ENCODE peak calls at places on chromosomes 4 and X, in eight cellular contexts. C is IMR-90, M is HepG2, Y is cardiac muscle cell, E is thoracic aorta, J is fibroblast of lung, O is spleen, S is hepatocyte. K is an unnamed sample.

GRCh38 chr4:139607302-139608060 is 51.5 kb upstream of the SETD7 start:
- DNase-seq in C (no peak), M (no peak), Y (no peak), E (no peak), J (no peak), O (no peak), S (no peak), K (no peak)

GRCh38 chrX:24574743-24575142 is 72.4 kb downstream of the PCYT1B start:
- DNase-seq in C (no peak), M (no peak), Y (no peak), E (no peak), J (no peak), O (no peak), S (no peak), K (no peak)

GRCh38 chr4:1611501-1611870 is 72.6 kb downstream of the FAM53A start:
- DNase-seq in C (no peak), M (no peak), Y (no peak), E (no peak), J (no peak), O (peak; percentile 71), S (no peak), K (no peak)

GRCh38 chrX:130085551-130085986 is 24.7 kb downstream of the ELF4 start:
- DNase-seq in C (peak; percentile 16), M (no peak), Y (peak; percentile 39), E (no peak), J (peak; percentile 21), O (no peak), S (no peak), K (no peak)

GRCh38 chrX:106611682-106612402 is at the start of gene RADX:
- DNase-seq in C (peak; percentile 45), M (peak; percentile 58), Y (peak; percentile 71), E (peak; percentile 24), J (peak; percentile 75), O (peak; percentile 95), S (peak; percentile 89), K (peak; percentile 32)

GRCh38 chr4:105280338-105280809 is 133.7 kb downstream of the TET2 start:
- DNase-seq in C (peak; percentile 97), M (no peak), Y (peak; percentile 93), E (no peak), J (peak; percentile 99), O (no peak), S (no peak), K (peak; percentile 53)

GRCh38 chr4:70958681-70959080 is 34.8 kb upstream of the DCK start:
- DNase-seq in C (peak; percentile 89), M (no peak), Y (peak; percentile 21), E (no peak), J (peak; percentile 96), O (no peak), S (no peak), K (no peak)

GRCh38 chr4:103934178-103934789 is 214.5 kb upstream of the TACR3 start:
- DNase-seq in C (peak; percentile 28), M (peak; percentile 41), Y (peak; percentile 58), E (no peak), J (peak; percentile 17), O (no peak), S (peak; percentile 78), K (no peak)

GRCh38 chrX:47863187-47863586 is 26.5 kb downstream of the ZNF81 start:
- DNase-seq in C (no peak), M (no peak), Y (no peak), E (no peak), J (no peak), O (no peak), S (no peak), K (no peak)

GRCh38 chr4:126375462-126376054 is 1060.8 kb downstream of the FAT4 start:
- DNase-seq in C (no peak), M (no peak), Y (peak; percentile 9), E (no peak), J (peak; percentile 12), O (no peak), S (no peak), K (no peak)

GRCh38 chr4:118356731-118357130 is 3.9 kb upstream of the PRSS12 start:
- DNase-seq in C (peak; percentile 37), M (no peak), Y (no peak), E (no peak), J (no peak), O (no peak), S (no peak), K (peak; percentile 30)

GRCh38 chr4:89111833-89112563 is 665 bp downstream of the TIGD2 start:
- DNase-seq in C (peak; percentile 95), M (peak; percentile 97), Y (peak; percentile 97), E (no peak), J (peak; percentile 88), O (no peak), S (peak; percentile 80), K (peak; percentile 95)

GRCh38 chrX:54530358-54530900 is 410 bp downstream of the GNL3L start:
- DNase-seq in C (no peak), M (no peak), Y (no peak), E (no peak), J (no peak), O (no peak), S (no peak), K (no peak)

GRCh38 chr4:174520655-174521054 is 1.6 kb downstream of the HPGD start:
- DNase-seq in C (no peak), M (no peak), Y (no peak), E (no peak), J (no peak), O (no peak), S (no peak), K (no peak)

GRCh38 chr4:20995591-20995990 is 295.3 kb downstream of the PACRGL start:
- DNase-seq in C (no peak), M (no peak), Y (no peak), E (no peak), J (no peak), O (no peak), S (no peak), K (no peak)

GRCh38 chrX:115894087-115894486 is 276.5 kb upstream of the AGTR2 start:
- DNase-seq in C (peak; percentile 33), M (peak; percentile 63), Y (peak; percentile 13), E (no peak), J (peak; percentile 9), O (no peak), S (no peak), K (no peak)

GRCh38 chrX:133958997-133959688 is 26.3 kb downstream of the GPC3 start:
- DNase-seq in C (no peak), M (no peak), Y (peak; percentile 34), E (no peak), J (no peak), O (no peak), S (no peak), K (no peak)

GRCh38 chr4:42050850-42051249 is 60.5 kb downstream of the SLC30A9 start:
- DNase-seq in C (peak; percentile 44), M (no peak), Y (peak; percentile 5), E (no peak), J (peak; percentile 7), O (no peak), S (no peak), K (no peak)

GRCh38 chr4:76850010-76850441 is 47.9 kb downstream of the SOWAHB start:
- DNase-seq in C (peak; percentile 96), M (peak; percentile 62), Y (peak; percentile 90), E (no peak), J (peak; percentile 98), O (no peak), S (peak; percentile 32), K (peak; percentile 97)

GRCh38 chr4:52914051-52914605 is 52.0 kb downstream of the RASL11B start:
- DNase-seq in C (peak; percentile 89), M (peak; percentile 27), Y (peak; percentile 85), E (no peak), J (peak; percentile 86), O (no peak), S (peak; percentile 49), K (no peak)

GRCh38 chr4:80610845-80611244 is 275.3 kb downstream of the CFAP299 start:
- DNase-seq in C (peak; percentile 67), M (no peak), Y (peak; percentile 25), E (no peak), J (peak; percentile 50), O (no peak), S (peak; percentile 7), K (peak; percentile 33)

GRCh38 chrX:112048707-112049106 is 33.9 kb downstream of the TRPC5 start:
- DNase-seq in C (no peak), M (no peak), Y (no peak), E (no peak), J (no peak), O (no peak), S (peak; percentile 32), K (no peak)

GRCh38 chrX:123818243-123818642 is 41.6 kb upstream of the XIAP start:
- DNase-seq in C (peak; percentile 84), M (peak; percentile 63), Y (no peak), E (no peak), J (peak; percentile 75), O (no peak), S (peak; percentile 35), K (peak; percentile 96)

GRCh38 chr4:151518359-151518758 is 109.4 kb downstream of the FHIP1A start:
- DNase-seq in C (no peak), M (no peak), Y (no peak), E (no peak), J (no peak), O (no peak), S (no peak), K (no peak)

GRCh38 chrX:154097003-154097596 is 417 bp downstream of the MECP2 start:
- DNase-seq in C (peak; percentile 51), M (peak; percentile 58), Y (peak; percentile 72), E (peak; percentile 7), J (peak; percentile 57), O (peak; percentile 90), S (peak; percentile 86), K (no peak)

GRCh38 chr4:37884855-37885487 is 5.9 kb upstream of the TBC1D1 start:
- DNase-seq in C (no peak), M (no peak), Y (no peak), E (no peak), J (peak; percentile 18), O (no peak), S (no peak), K (no peak)
- H3K27ac ChIP-seq in C (no peak overlapping the region), M (no peak overlapping the region), Y (peak overlapping the region; percentile 10), E (peak overlapping the region; percentile 81), J (no peak overlapping the region), O (peak overlapping the region; percentile 16), S (no peak overlapping the region), K (no peak overlapping the region)

GRCh38 chr4:83089759-83090158 is 24.8 kb downstream of the PLAC8 start:
- DNase-seq in C (no peak), M (no peak), Y (no peak), E (no peak), J (no peak), O (no peak), S (no peak), K (no peak)
- TF ChIP-seq CTCF in C (no peak), M (no peak), Y (no peak), E (no peak), J (no peak), O (no peak), S (no peak), K (no peak)

DNA sequence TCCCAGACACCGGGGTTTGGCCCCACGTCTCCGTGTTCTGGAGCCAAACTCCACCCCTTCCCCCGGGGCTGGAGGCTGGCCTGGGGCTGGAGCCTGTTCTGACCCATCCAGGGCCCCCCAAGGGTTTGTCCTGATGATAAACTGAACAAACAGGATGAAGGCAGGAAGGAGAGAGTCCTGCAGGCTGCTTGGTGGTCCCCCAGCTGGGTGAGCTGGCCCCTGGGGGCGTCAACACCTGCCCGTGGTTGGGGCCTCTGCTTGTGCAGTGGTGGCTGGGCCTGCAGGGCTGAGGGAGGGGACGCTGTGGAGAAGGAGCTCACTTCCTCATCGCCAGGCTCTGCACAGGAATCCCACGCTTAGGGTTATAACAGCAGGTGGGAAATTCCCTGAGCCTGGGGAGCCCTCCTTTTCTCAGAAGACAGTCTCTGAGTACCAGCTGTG is 2.3 kb downstream of the SH3TC1 start:
- DNase-seq in C (no peak), M (no peak), Y (peak; percentile 51), E (no peak), J (no peak), O (peak; percentile 89), S (no peak), K (no peak)
- H3K4me1 ChIP-seq in C (peaks cover 17% of the 10 kb centered on the region), M (peaks cover 69% of the 10 kb centered on the region), Y (peaks cover 9% of the 10 kb centered on the region), E (peaks cover 42% of the 10 kb centered on the region), J (peaks cover 23% of the 10 kb centered on the region), O (peaks cover 100% of the 10 kb centered on the region), S (peaks cover 69% of the 10 kb centered on the region), K (peaks cover 6% of the 10 kb centered on the region)

GRCh38 chrX:10414872-10415703 is 205.3 kb downstream of the MID1 start:
- DNase-seq in C (peak; percentile 43), M (no peak), Y (peak; percentile 3), E (no peak), J (peak; percentile 78), O (no peak), S (no peak), K (peak; percentile 10)
- H3K27ac ChIP-seq in C (peak overlapping the region; percentile 79), M (no peak overlapping the region), Y (no peak overlapping the region), E (peak overlapping the region; percentile 49), J (no peak overlapping the region), O (no peak overlapping the region), S (no peak overlapping the region), K (no peak overlapping the region)

K was measured in foreskin keratinocyte.